ENCODE peak calls at places on chromosomes 11 and 22, in four cellular contexts. A, N, R and Y are unnamed samples.

GRCh38 chr11:2673250-2673610 is 26.6 kb downstream of the KCNQ1OT1 start:
- DNase-seq in A (peak), N (no peak), R (no peak), Y (no peak)

GRCh38 chr11:70680781-70681281 is 282.5 kb downstream of the CTTN start:
- DNase-seq in A (no peak), N (no peak), R (no peak), Y (no peak)

GRCh38 chr11:131656179-131656838 is 285.9 kb downstream of the NTM start:
- DNase-seq in A (no peak), N (no peak), R (no peak), Y (no peak)

GRCh38 chr11:61975638-61976419 is 8.4 kb upstream of the FTH1 start:
- DNase-seq in A (no peak), N (peak), R (no peak), Y (no peak)

GRCh38 chr22:46107089-46107664 is 43.1 kb upstream of the PPARA start:
- DNase-seq in A (no peak), N (no peak), R (no peak), Y (no peak)

GRCh38 chr11:36073411-36074203 is 129.7 kb downstream of the LDLRAD3 start:
- DNase-seq in A (no peak), N (peak), R (no peak), Y (no peak)

GRCh38 chr22:25478573-25478972 is 85.9 kb upstream of the GRK3 start:
- DNase-seq in A (no peak), N (no peak), R (no peak), Y (no peak)

GRCh38 chr22:48423481-48423901 is 1404.2 kb downstream of the BRD1 start:
- DNase-seq in A (no peak), N (no peak), R (no peak), Y (no peak)

GRCh38 chr11:119634301-119634700 is 94.7 kb downstream of the NECTIN1 start:
- DNase-seq in A (no peak), N (no peak), R (no peak), Y (no peak)

GRCh38 chr11:22221143-22221542 is 28.3 kb downstream of the ANO5 start:
- DNase-seq in A (no peak), N (no peak), R (no peak), Y (no peak)

GRCh38 chr11:121572581-121573059 is 119.9 kb upstream of the SORL1-AS1 start:
- DNase-seq in A (no peak), N (no peak), R (no peak), Y (no peak)

GRCh38 chr11:3196161-3197043 is 22.2 kb downstream of the MRGPRG start:
- DNase-seq in A (no peak), N (no peak), R (no peak), Y (no peak)

GRCh38 chr11:132576706-132577105 is 955.6 kb downstream of the OPCML start:
- DNase-seq in A (no peak), N (peak), R (no peak), Y (peak)

GRCh38 chr11:17734986-17735822 is 623 bp downstream of the KCNC1 start:
- DNase-seq in A (no peak), N (peak), R (no peak), Y (no peak)

GRCh38 chr22:50563410-50564160 is 866 bp upstream of the SYCE3 start:
- DNase-seq in A (no peak), N (no peak), R (no peak), Y (no peak)

GRCh38 chr22:49550766-49551362 is 276.8 kb downstream of the BRD1 start:
- DNase-seq in A (no peak), N (no peak), R (no peak), Y (no peak)

GRCh38 chr11:46248270-46249102 is 29.0 kb upstream of the CREB3L1 start:
- DNase-seq in A (no peak), N (peak), R (no peak), Y (peak)

GRCh38 chr11:131824766-131825165 is 454.4 kb downstream of the NTM start:
- DNase-seq in A (no peak), N (peak), R (no peak), Y (no peak)

GRCh38 chr11:112400615-112401014 is 140.0 kb upstream of the PLET1 start:
- DNase-seq in A (no peak), N (no peak), R (no peak), Y (no peak)

GRCh38 chr11:29263971-29264682 is 752.7 kb downstream of the KCNA4 start:
- DNase-seq in A (no peak), N (peak), R (no peak), Y (no peak)

GRCh38 chr11:6538456-6538855 is 41.4 kb downstream of the DNHD1 start:
- DNase-seq in A (no peak), N (no peak), R (no peak), Y (peak)

GRCh38 chr22:39661842-39662676 is 91.5 kb downstream of the CACNA1I start:
- DNase-seq in A (peak), N (no peak), R (peak), Y (no peak)

GRCh38 chr11:68159665-68160064 is 38.5 kb upstream of the CHKA start:
- DNase-seq in A (no peak), N (no peak), R (no peak), Y (no peak)

GRCh38 chr11:2564008-2564530 is 119.3 kb downstream of the KCNQ1 start:
- DNase-seq in A (no peak), N (no peak), R (no peak), Y (no peak)

GRCh38 chr11:114051558-114051957 is 8.0 kb upstream of the ZBTB16 start:
- DNase-seq in A (no peak), N (no peak), R (no peak), Y (no peak)

GRCh38 chr11:71151561-71151960 is 100.8 kb downstream of the SHANK2 start:
- DNase-seq in A (no peak), N (no peak), R (no peak), Y (no peak)

GRCh38 chr22:23177197-23177596 is 3.1 kb upstream of the BCR start:
- DNase-seq in A (no peak), N (no peak), R (no peak), Y (no peak)

GRCh38 chr11:57303990-57304579 is 20.7 kb downstream of the TNKS1BP1 start:
- DNase-seq in A (no peak), N (peak), R (no peak), Y (no peak)

GRCh38 chr11:68189888-68190287 is 23.2 kb downstream of the KMT5B start:
- DNase-seq in A (no peak), N (no peak), R (no peak), Y (no peak)

GRCh38 chr11:66002648-66003225 is 434 bp downstream of the BANF1 start:
- DNase-seq in A (peak), N (peak), R (no peak), Y (no peak)

GRCh38 chr22:36191106-36191836 is 10.3 kb downstream of the APOL4 start:
- DNase-seq in A (no peak), N (peak), R (no peak), Y (no peak)